ENCODE peak calls at places on chromosomes 13 and 19, in six cellular contexts. J is NT2/D1, X is HAP-1, Z is HL-60, N is cardiac fibroblast, R is PC-3. G is an unnamed sample.

GRCh38 chr13:97440598-97440997 is 6.6 kb downstream of the RAP2A start:
- DNase-seq in N (peak), R (no peak), J (no peak), X (no peak), Z (no peak), G (no peak)

GRCh38 chr19:7982651-7983099 is 22.8 kb downstream of the ELAVL1 start:
- DNase-seq in R (no peak), J (no peak), Z (no peak), X (no peak), N (no peak), G (no peak)

GRCh38 chr19:36266375-36266961 is 51.6 kb downstream of the ZNF146 start:
- DNase-seq in J (no peak), R (no peak), X (no peak), N (peak), Z (no peak), G (no peak)

GRCh38 chr13:80458546-80458945 is 117.6 kb upstream of the SPRY2 start:
- DNase-seq in Z (no peak), R (no peak), X (no peak), N (peak), J (no peak), G (no peak)

GRCh38 chr19:14343286-14343685 is 38.0 kb upstream of the ADGRE5 start:
- DNase-seq in N (no peak), J (no peak), Z (no peak), X (no peak), R (no peak), G (no peak)

GRCh38 chr19:50667177-50667758 is 18.0 kb downstream of the C19orf81 start:
- DNase-seq in J (no peak), X (no peak), N (no peak), R (no peak), Z (no peak), G (no peak)

GRCh38 chr13:50400035-50400726 is 384.9 kb downstream of the KCNRG start:
- DNase-seq in X (no peak), J (no peak), Z (no peak), R (no peak), N (no peak), G (no peak)

GRCh38 chr13:33033361-33033812 is 17.2 kb downstream of the KL start:
- DNase-seq in R (no peak), J (no peak), N (no peak), Z (peak), X (peak), G (no peak)

GRCh38 chr13:89520468-89520867 is 1827.0 kb upstream of the MIR17HG start:
- DNase-seq in J (no peak), R (peak), X (no peak), N (no peak), Z (no peak), G (no peak)

GRCh38 chr13:93338906-93339305 is 112.3 kb downstream of the GPC6 start:
- DNase-seq in N (peak), J (no peak), R (peak), X (no peak), Z (no peak), G (no peak)

GRCh38 chr19:44792286-44792685 is 14.6 kb downstream of the CBLC start:
- DNase-seq in X (no peak), N (no peak), J (no peak), Z (no peak), R (no peak), G (no peak)

GRCh38 chr19:15544283-15544682 is 36.0 kb downstream of the CYP4F22 start:
- DNase-seq in Z (no peak), X (no peak), R (no peak), J (no peak), N (no peak), G (no peak)

GRCh38 chr19:49110567-49110966 is 3.6 kb upstream of the LIN7B start:
- DNase-seq in Z (no peak), N (peak), R (no peak), X (no peak), J (no peak), G (no peak)

GRCh38 chr19:54316746-54317107 is 3.8 kb upstream of the LILRA5 start:
- DNase-seq in J (no peak), R (no peak), Z (peak), X (no peak), N (no peak), G (no peak)

GRCh38 chr19:38213911-38214625 is 10.0 kb downstream of the DPF1 start:
- DNase-seq in R (peak), Z (no peak), N (peak), X (no peak), J (no peak), G (no peak)

GRCh38 chr19:42057856-42058255 is 12.2 kb downstream of the GRIK5 start:
- DNase-seq in X (no peak), R (no peak), N (no peak), Z (no peak), J (no peak), G (no peak)

GRCh38 chr19:17522988-17523872 is 11.8 kb downstream of the PGLS start:
- DNase-seq in N (no peak), Z (peak), X (no peak), J (no peak), R (no peak), G (no peak)

GRCh38 chr13:45196091-45196490 is 4.8 kb downstream of the KCTD4 start:
- DNase-seq in J (no peak), Z (no peak), R (no peak), X (no peak), N (no peak), G (no peak)

GRCh38 chr19:28582344-28582743 is 630.6 kb downstream of the UQCRFS1 start:
- DNase-seq in Z (no peak), R (no peak), N (no peak), X (no peak), J (no peak), G (no peak)

GRCh38 chr13:80121038-80121437 is 219.9 kb downstream of the SPRY2 start:
- DNase-seq in R (no peak), Z (no peak), J (no peak), N (no peak), X (no peak), G (no peak)

GRCh38 chr19:29672933-29673336 is 7.7 kb downstream of the PLEKHF1 start:
- DNase-seq in J (no peak), Z (no peak), X (no peak), R (no peak), N (no peak), G (no peak)

GRCh38 chr19:38839816-38840582 is 8.4 kb upstream of the ECH1 start:
- DNase-seq in N (no peak), X (no peak), Z (no peak), R (no peak), J (no peak), G (no peak)

GRCh38 chr19:34241513-34242337 is 12.6 kb upstream of the GARRE1 start:
- DNase-seq in R (peak), Z (no peak), N (no peak), X (no peak), J (no peak), G (no peak)

GRCh38 chr13:46172531-46172991 is 9.4 kb downstream of the LCP1 start:
- DNase-seq in X (no peak), Z (peak), N (peak), R (no peak), J (no peak), G (no peak)

GRCh38 chr13:86689901-86690300 is 890.7 kb upstream of the SLITRK6 start:
- DNase-seq in N (no peak), R (no peak), X (no peak), J (no peak), Z (no peak), G (no peak)
- H3K4me3 ChIP-seq in N (no peak), R (no peak), X (no peak), J (no peak), Z (no peak), G (no peak)

GRCh38 chr19:4773047-4773640 is 18.4 kb upstream of the FEM1A start:
- DNase-seq in N (no peak), Z (no peak), X (no peak), J (no peak), R (no peak), G (no peak)

GRCh38 chr19:4780860-4781259 is 10.7 kb upstream of the FEM1A start:
- DNase-seq in R (no peak), N (no peak), X (no peak), J (no peak), Z (no peak), G (no peak)

GRCh38 chr19:4774136-4774535 is 17.4 kb upstream of the FEM1A start:
- DNase-seq in R (no peak), J (no peak), Z (no peak), N (no peak), X (no peak), G (no peak)

GRCh38 chr19:4776436-4777205 is 14.9 kb upstream of the FEM1A start:
- DNase-seq in R (peak), J (no peak), Z (no peak), N (no peak), X (no peak), G (no peak)

DNA sequence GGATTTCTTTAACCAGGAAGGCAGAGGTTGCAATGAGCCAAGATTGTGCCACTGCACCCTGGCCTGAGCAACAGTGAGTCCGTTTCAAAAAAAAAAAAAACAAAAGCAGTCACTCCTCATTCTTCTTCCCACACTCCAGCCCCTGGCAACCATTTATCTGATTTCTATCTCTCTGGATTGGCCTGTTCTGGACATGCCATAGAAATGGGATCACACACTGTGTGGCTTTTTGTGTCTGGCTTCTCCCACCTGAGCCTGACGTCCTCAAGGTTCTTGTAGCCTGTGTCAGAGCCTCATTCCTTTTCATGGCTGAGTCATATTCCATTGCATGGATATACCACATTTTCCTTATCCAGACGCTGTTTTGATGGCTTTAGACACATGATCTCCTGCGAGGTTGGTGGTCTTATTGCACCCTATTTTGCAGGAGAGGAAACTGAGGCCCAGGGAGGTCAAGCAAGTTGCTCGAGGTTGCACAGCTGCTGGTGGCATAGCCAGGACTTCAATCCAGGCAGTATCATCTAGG is 15.8 kb upstream of the FEM1A start:
- DNase-seq in Z (no peak), N (no peak), J (no peak), R (no peak), X (no peak), G (no peak)
- H3K4me3 ChIP-seq in Z (no peak), N (no peak), J (no peak), R (no peak), X (no peak), G (no peak)

GRCh38 chr13:98475521-98475920 is 101.4 kb downstream of the STK24 start:
- DNase-seq in X (no peak), J (no peak), Z (no peak), R (no peak), N (no peak), G (no peak)

GRCh38 chr13:98474761-98475160 is 102.1 kb downstream of the STK24 start:
- DNase-seq in R (no peak), N (no peak), X (no peak), J (no peak), Z (no peak), G (no peak)

GRCh38 chr13:98478134-98479129 is 98.5 kb downstream of the STK24 start:
- DNase-seq in X (no peak), N (peak), R (peak), J (no peak), Z (no peak), G (no peak)

GRCh38 chr13:98476106-98476505 is 100.8 kb downstream of the STK24 start:
- DNase-seq in Z (no peak), J (no peak), R (no peak), X (peak), N (peak), G (no peak)

DNA sequence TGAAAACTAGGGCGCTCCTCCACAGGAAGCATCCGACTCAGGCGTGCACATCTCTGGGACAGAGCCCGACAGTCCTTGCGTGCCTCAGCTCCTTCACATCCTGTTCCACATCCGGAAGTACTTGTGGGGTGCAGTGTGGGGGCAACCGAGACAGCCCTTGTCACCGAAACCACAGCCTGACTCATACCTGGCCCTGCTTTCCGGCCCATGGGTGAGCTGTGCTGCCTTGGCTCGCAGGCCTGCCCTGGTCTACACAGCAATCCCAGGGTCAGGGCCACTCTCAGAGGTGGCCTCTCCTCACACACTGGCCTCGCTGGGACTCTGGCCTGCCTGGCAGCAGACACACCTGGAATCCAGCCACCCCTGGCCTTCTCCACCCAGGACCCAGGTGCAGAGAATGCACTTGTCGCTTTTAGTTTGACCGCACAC is 100.4 kb downstream of the STK24 start:
- DNase-seq in X (no peak), J (no peak), Z (peak), R (peak), N (peak), G (no peak)
- H3K4me3 ChIP-seq in X (no peak), J (no peak), Z (no peak), R (peak), N (no peak), G (no peak)

DNA sequence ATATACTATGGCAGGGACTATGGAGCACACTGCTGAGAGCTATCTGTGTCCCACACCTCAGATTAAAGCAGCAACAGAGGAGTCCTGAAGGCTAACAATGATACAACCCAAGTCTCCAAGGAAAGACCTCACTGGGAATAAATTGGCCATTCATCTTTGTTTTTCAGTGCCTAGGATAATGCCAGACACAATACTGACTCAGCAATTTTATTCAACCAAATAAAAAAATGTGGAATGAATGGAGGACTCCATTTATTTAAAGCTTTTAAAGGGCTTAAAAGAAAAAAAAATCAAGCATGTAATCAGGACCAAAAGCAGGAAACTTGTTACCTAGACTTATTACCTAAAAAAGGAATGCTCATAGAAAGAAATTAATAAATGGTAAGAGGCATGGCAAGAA is 960.5 kb downstream of the PCDH17 start:
- DNase-seq in Z (no peak), R (no peak), X (no peak), J (no peak), N (no peak), G (no peak)
- H3K4me3 ChIP-seq in Z (no peak), R (no peak), X (no peak), J (no peak), N (no peak), G (no peak)

DNA sequence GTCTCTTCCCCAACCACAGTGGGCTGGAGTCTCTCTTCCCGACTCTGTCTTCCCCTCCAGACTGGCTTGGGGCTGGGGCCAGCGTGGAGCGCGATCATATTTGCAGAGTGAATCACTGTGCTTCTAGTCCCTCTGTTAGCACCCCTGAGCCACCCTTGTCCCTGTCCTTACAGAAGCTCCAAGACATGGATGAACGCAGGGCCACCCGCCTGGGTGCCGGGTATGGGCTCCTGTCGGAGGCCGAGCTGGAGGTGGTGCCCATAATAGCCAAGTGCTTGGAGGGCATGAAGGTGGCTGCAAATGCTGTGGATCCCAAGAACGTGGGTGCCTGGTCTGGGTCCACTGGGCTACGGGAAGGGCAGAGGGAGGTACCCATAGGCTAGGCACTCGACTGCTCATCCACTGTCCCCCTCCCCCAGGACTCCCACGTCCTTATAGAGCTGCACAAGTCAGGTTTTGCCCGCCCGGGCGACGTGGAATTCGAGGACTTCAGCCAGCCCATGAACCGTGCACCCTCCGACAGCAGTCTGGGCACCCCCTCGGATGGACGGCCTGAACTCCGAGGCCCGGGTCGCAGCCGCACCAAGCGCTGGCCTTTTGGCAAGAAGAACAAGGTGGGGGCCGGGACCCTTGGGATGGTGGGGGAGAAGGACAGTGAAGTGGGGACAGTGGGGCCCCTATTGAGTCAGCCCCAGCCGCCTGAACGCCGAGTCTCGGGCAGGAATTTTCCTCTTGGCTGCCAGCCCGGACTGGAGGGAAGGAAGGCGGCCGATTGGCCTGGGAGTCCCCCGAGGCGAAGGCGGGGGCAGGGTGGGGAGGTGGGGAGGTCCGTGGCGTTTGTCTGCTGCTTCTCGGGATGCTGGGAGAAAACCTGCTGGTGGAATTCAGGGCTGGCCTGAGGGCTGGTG is 5.2 kb downstream of the TRIP10 start:
- DNase-seq in R (peak), X (peak), J (no peak), Z (no peak), N (peak), G (no peak)
- H3K4me3 ChIP-seq in R (peak), X (no peak), J (peak), Z (no peak), N (peak), G (peak)

GRCh38 chr19:1064661-1065605 is 2.0 kb upstream of the ARHGAP45 start:
- DNase-seq in R (peak), J (no peak), Z (no peak), X (peak), N (peak), G (no peak)

GRCh38 chr19:1066748-1067340 is at the start of gene ARHGAP45:
- DNase-seq in R (peak), N (no peak), X (peak), J (no peak), Z (peak), G (no peak)

GRCh38 chr19:1067341-1068103 is 555 bp downstream of the ARHGAP45 start:
- DNase-seq in X (no peak), N (no peak), R (no peak), J (no peak), Z (peak), G (no peak)

GRCh38 chr19:1065606-1066109 is 1.3 kb upstream of the ARHGAP45 start:
- DNase-seq in R (peak), J (no peak), X (no peak), N (no peak), Z (no peak), G (no peak)

DNA sequence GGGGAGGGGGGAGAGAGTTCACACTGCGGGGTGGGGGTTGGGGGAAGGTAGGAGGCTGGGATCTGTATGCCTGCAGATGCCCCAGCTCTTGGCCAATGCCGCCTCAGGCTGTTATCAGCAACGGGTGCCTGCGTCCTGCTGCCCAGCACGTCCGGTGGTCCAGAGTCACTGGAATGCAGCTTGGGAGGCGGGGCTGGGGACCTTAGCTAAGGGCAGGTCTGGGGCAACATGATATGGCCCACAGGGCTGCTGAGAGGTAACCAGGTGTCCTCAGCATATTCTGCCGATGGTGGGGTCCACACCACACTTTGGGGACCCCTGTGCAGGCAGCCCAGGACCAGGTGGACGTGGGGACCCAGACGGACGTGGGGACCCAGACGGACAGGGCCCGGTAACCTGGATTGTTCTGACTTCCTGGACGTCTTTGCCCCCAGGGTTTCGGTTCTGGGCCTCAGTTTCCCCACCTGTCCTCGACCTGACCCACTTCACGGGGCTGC is 668 bp upstream of the ARHGAP45 start:
- DNase-seq in J (no peak), Z (no peak), N (no peak), X (no peak), R (peak), G (no peak)
- H3K4me3 ChIP-seq in J (peak), Z (peak), N (no peak), X (peak), R (peak), G (peak)

G was measured in SK-N-MC.